ENCODE peak calls at places on chromosome 6, in ten cellular contexts. K is naive thymus-derived CD8-positive, alpha-beta T cell; E is CD8-positive, alpha-beta T cell; G is aorta; I is RWPE2; F is WTC11; S is HepG2; B is lung; U is effector memory CD8-positive, alpha-beta T cell; C is Right ventricle myocardium superior. X is an unnamed sample.

GRCh38 chr6:142872376-142872775 is 72.6 kb downstream of the HIVEP2 start:
- ATAC-seq in F (no peak), U (no peak), E (no peak), B (no peak), G (no peak), I (no peak), C (peak), K (no peak), S (no peak), X (peak)

GRCh38 chr6:139288496-139289040 is 3.2 kb downstream of the TXLNB start:
- ATAC-seq in F (no peak), C (peak), U (no peak), I (no peak), B (no peak), G (no peak), S (no peak), E (no peak), K (no peak), X (no peak)

GRCh38 chr6:63307581-63308246 is 12.1 kb downstream of the LGSN start:
- ATAC-seq in K (no peak), U (no peak), G (peak), B (no peak), E (no peak), C (peak), S (peak), F (peak), I (peak), X (peak)

GRCh38 chr6:149896491-149896890 is 1.4 kb downstream of the RAET1E start:
- ATAC-seq in I (peak), F (no peak), G (peak), B (no peak), E (no peak), S (no peak), U (peak), C (no peak), K (peak), X (peak)

GRCh38 chr6:77650098-77650663 is 2.7 kb upstream of the MEI4 start:
- ATAC-seq in B (no peak), U (no peak), E (no peak), C (peak), F (peak), K (peak), G (peak), S (peak), I (no peak), X (no peak)

GRCh38 chr6:47977314-47977713 is 133.7 kb downstream of the PTCHD4 start:
- ATAC-seq in E (no peak), F (peak), G (no peak), U (no peak), B (no peak), I (no peak), S (no peak), K (no peak), C (no peak), X (no peak)

GRCh38 chr6:84150680-84151079 is 76.8 kb downstream of the CEP162 start:
- ATAC-seq in B (no peak), I (peak), U (no peak), E (no peak), S (no peak), G (no peak), F (no peak), K (no peak), C (no peak), X (peak)

GRCh38 chr6:26022166-26022510 is 59.5 kb downstream of the TRIM38 start:
- ATAC-seq in E (no peak), S (peak), B (peak), U (no peak), F (no peak), G (peak), C (peak), I (peak), K (no peak), X (peak)

GRCh38 chr6:118787746-118788419 is 106.1 kb upstream of the ASF1A start:
- ATAC-seq in E (peak), U (peak), I (no peak), B (peak), F (no peak), K (peak), G (peak), S (no peak), C (peak), X (no peak)

X was measured in SK-N-SH treated with all-trans-retinoic acid at 6 μM for 48 hours.